ENCODE peak calls at places on chromosomes 11 and 22, in four cellular contexts. V is cardiac fibroblast, I is hepatocyte, O is sigmoid colon. G is an unnamed sample.
A peak's percentile ranks its signal among the peaks of the same experiment; 100 is the strongest.

GRCh38 chr11:2565447-2566222 is 120.8 kb downstream of the KCNQ1 start:
- DNase-seq in V (no peak), I (no peak), O (peak; percentile 46), G (no peak)

GRCh38 chr11:5922749-5923426 is 19.2 kb upstream of the OR56A3 start:
- DNase-seq in V (peak; percentile 46), I (no peak), O (no peak), G (no peak)

GRCh38 chr22:27443315-27443714 is 358.2 kb downstream of the MN1 start:
- DNase-seq in V (no peak), I (no peak), O (no peak), G (no peak)

GRCh38 chr11:3156282-3156660 is 8.8 kb downstream of the OSBPL5 start:
- DNase-seq in V (peak; percentile 46), I (peak; percentile 51), O (peak; percentile 88), G (no peak)

GRCh38 chr11:109371444-109372176 is 50.4 kb upstream of the C11orf87 start:
- DNase-seq in V (peak; percentile 53), I (no peak), O (no peak), G (no peak)

GRCh38 chr11:16346975-16347374 is 9.4 kb downstream of the SOX6 start:
- DNase-seq in V (peak; percentile 30), I (peak; percentile 39), O (no peak), G (no peak)

GRCh38 chr11:31645747-31646146 is 136.2 kb downstream of the ELP4 start:
- DNase-seq in V (peak; percentile 94), I (peak; percentile 4), O (no peak), G (peak; percentile 50)

GRCh38 chr11:117961896-117962295 is 24.3 kb upstream of the IL10RA start:
- DNase-seq in V (no peak), I (no peak), O (no peak), G (no peak)

GRCh38 chr22:20283674-20284066 is 15.6 kb upstream of the RTN4R start:
- DNase-seq in V (no peak), I (no peak), O (no peak), G (no peak)

GRCh38 chr11:288328-289144 is at the start of gene PGGHG:
- DNase-seq in V (no peak), I (peak; percentile 84), O (peak; percentile 87), G (no peak)

GRCh38 chr11:72009156-72009555 is 10.4 kb downstream of the IL18BP start:
- DNase-seq in V (no peak), I (no peak), O (no peak), G (no peak)

GRCh38 chr11:66864172-66864901 is 7.5 kb downstream of the LRFN4 start:
- DNase-seq in V (no peak), I (no peak), O (no peak), G (no peak)

GRCh38 chr11:13141731-13142724 is 132.9 kb downstream of the RASSF10 start:
- DNase-seq in V (no peak), I (no peak), O (no peak), G (no peak)

GRCh38 chr11:3954448-3955298 is 99.2 kb downstream of the STIM1 start:
- DNase-seq in V (peak; percentile 60), I (no peak), O (no peak), G (no peak)

GRCh38 chr11:64132388-64132771 is 33.5 kb downstream of the MACROD1 start:
- DNase-seq in V (no peak), I (no peak), O (no peak), G (no peak)

GRCh38 chr22:19687561-19688300 is 26.6 kb upstream of the SEPTIN5 start:
- DNase-seq in V (no peak), I (no peak), O (no peak), G (no peak)

GRCh38 chr22:39298194-39298987 is 21.0 kb downstream of the RPL3 start:
- DNase-seq in V (no peak), I (no peak), O (no peak), G (no peak)

GRCh38 chr22:40178417-40179409 is 988 bp downstream of the TNRC6B start:
- DNase-seq in V (peak; percentile 55), I (peak; percentile 54), O (no peak), G (no peak)

GRCh38 chr22:30371981-30372380 is 15.2 kb downstream of the CCDC157 start:
- DNase-seq in V (no peak), I (no peak), O (no peak), G (no peak)

GRCh38 chr22:38043151-38044039 is 13.8 kb upstream of the PICK1 start:
- DNase-seq in V (no peak), I (no peak), O (no peak), G (no peak)

GRCh38 chr11:46306296-46306853 is 28.9 kb downstream of the CREB3L1 start:
- DNase-seq in V (peak; percentile 48), I (no peak), O (no peak), G (no peak)

GRCh38 chr11:108866781-108867180 is 201.9 kb downstream of the DDX10 start:
- DNase-seq in V (no peak), I (no peak), O (no peak), G (no peak)

GRCh38 chr11:68321293-68322030 is 9.1 kb downstream of the LRP5 start:
- DNase-seq in V (no peak), I (no peak), O (no peak), G (no peak)

GRCh38 chr11:33895752-33896137 is 3.9 kb upstream of the LMO2 start:
- DNase-seq in V (no peak), I (no peak), O (no peak), G (no peak)

GRCh38 chr11:71197096-71197495 is 55.3 kb downstream of the SHANK2 start:
- DNase-seq in V (no peak), I (no peak), O (no peak), G (no peak)

GRCh38 chr11:128039140-128040021 is 548.0 kb downstream of the ETS1 start:
- DNase-seq in V (peak; percentile 88), I (no peak), O (no peak), G (peak; percentile 92)

GRCh38 chr11:5625281-5625680 is 480 bp downstream of the TRIM34 start:
- DNase-seq in V (no peak), I (no peak), O (no peak), G (no peak)

GRCh38 chr22:40009231-40009769 is 14.5 kb downstream of the FAM83F start:
- DNase-seq in V (peak; percentile 6), I (no peak), O (no peak), G (no peak)

GRCh38 chr11:96019810-96020747 is 96.2 kb upstream of the MTMR2 start:
- DNase-seq in V (no peak), I (no peak), O (no peak), G (no peak)

GRCh38 chr22:29030618-29031235 is 30.9 kb downstream of the C22orf31 start:
- DNase-seq in V (peak; percentile 79), I (peak; percentile 90), O (peak; percentile 89), G (peak; percentile 14)

GRCh38 chr11:102843474-102843873 is at the start of gene MMP3:
- DNase-seq in V (peak; percentile 6), I (no peak), O (no peak), G (no peak)

GRCh38 chr11:1199689-1200610 is 22.9 kb upstream of the MUC5B start:
- DNase-seq in V (no peak), I (no peak), O (peak; percentile 55), G (no peak)

GRCh38 chr22:50326959-50327710 is at the start of gene DENND6B:
- DNase-seq in V (peak; percentile 70), I (peak; percentile 94), O (peak; percentile 88), G (no peak)

GRCh38 chr22:48098243-48098935 is 1335.9 kb downstream of the TBC1D22A start:
- DNase-seq in V (no peak), I (no peak), O (no peak), G (no peak)

DNA sequence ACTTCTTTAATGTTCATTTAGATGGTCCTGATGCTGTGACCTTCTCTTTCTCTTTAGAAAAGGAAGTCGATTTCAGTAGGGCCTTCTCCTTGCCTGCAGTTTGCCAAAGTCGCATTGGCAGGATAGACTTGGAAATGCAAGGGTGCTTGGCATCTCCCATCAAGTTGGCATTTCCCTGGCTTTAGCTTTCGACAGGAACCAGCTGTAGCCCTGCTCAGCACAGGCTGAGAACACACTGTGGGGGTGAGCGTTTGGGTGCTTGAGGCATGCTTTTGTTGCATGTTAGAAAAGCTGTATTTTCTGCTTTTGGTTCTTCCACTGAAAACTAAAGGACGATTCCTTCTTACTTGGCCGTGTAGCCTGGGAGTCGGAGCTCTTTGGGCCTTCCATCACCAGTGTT is 37.7 kb downstream of the LDLRAD3 start:
- DNase-seq in V (no peak), I (no peak), O (no peak), G (no peak)
- H3K4me3 ChIP-seq in V (no peak overlapping the region), I (no peak overlapping the region), O (no peak overlapping the region), G (no peak overlapping the region)

GRCh38 chr11:74341926-74342325 is 30.5 kb upstream of the P4HA3 start:
- DNase-seq in V (no peak), I (no peak), O (no peak), G (no peak)
- TF ChIP-seq CTCF in V (no peak), I (no peak), O (no peak), G (no peak)

GRCh38 chr11:65576867-65577755 is 1.3 kb downstream of the EHBP1L1 start:
- DNase-seq in V (peak; percentile 64), I (peak; percentile 67), O (peak; percentile 92), G (no peak)
- H3K4me3 ChIP-seq in V (peak overlapping the region; percentile 56), I (no peak overlapping the region), O (peak overlapping the region; percentile 87), G (peak overlapping the region; percentile 86)

GRCh38 chr11:20397281-20397680 is 9.8 kb downstream of the PRMT3 start:
- DNase-seq in V (peak; percentile 74), I (peak; percentile 61), O (no peak), G (peak; percentile 17)
- TF ChIP-seq CTCF in V (peak; percentile 64), I (peak; percentile 56), O (no peak), G (peak; percentile 66)